ENCODE peak calls at places on chromosomes 12 and 14, in four cellular contexts. One of them, this sample, is unnamed.
A peak's percentile ranks its signal among the peaks of the same experiment; 100 is the strongest.

GRCh38 chr14:81406863-81407262 is 6.7 kb upstream of the STON2 start:
- DNase-seq in heart left ventricle: no peak
- DNase-seq in thoracic aorta: no peak
- DNase-seq in CD8-positive, alpha-beta memory T cell: no peak
- DNase-seq in this sample: peak; percentile 67

GRCh38 chr14:106129274-106129673 is 602.9 kb downstream of the TMEM121 start:
- DNase-seq in thoracic aorta: no peak
- DNase-seq in CD8-positive, alpha-beta memory T cell: no peak
- DNase-seq in heart left ventricle: no peak
- DNase-seq in this sample: no peak

GRCh38 chr12:53258541-53259539 is 9.3 kb upstream of the ESPL1 start:
- DNase-seq in thoracic aorta: no peak
- DNase-seq in CD8-positive, alpha-beta memory T cell: no peak
- DNase-seq in heart left ventricle: no peak
- DNase-seq in this sample: no peak

GRCh38 chr14:104881369-104881979 is 16.4 kb downstream of the CEP170B start:
- DNase-seq in CD8-positive, alpha-beta memory T cell: peak; percentile 38
- DNase-seq in thoracic aorta: no peak
- DNase-seq in heart left ventricle: peak; percentile 41
- DNase-seq in this sample: no peak

GRCh38 chr14:71209888-71210287 is 302.6 kb downstream of the PCNX1 start:
- DNase-seq in thoracic aorta: no peak
- DNase-seq in heart left ventricle: no peak
- DNase-seq in CD8-positive, alpha-beta memory T cell: no peak
- DNase-seq in this sample: no peak

GRCh38 chr14:64766430-64767151 is 62.4 kb downstream of the PLEKHG3 start:
- DNase-seq in thoracic aorta: no peak
- DNase-seq in CD8-positive, alpha-beta memory T cell: peak; percentile 38
- DNase-seq in heart left ventricle: no peak
- DNase-seq in this sample: no peak

GRCh38 chr14:33210304-33210703 is 271.6 kb downstream of the NPAS3 start:
- DNase-seq in thoracic aorta: no peak
- DNase-seq in CD8-positive, alpha-beta memory T cell: no peak
- DNase-seq in heart left ventricle: no peak
- DNase-seq in this sample: no peak

GRCh38 chr14:99946652-99947489 is 118.4 kb upstream of the EVL start:
- DNase-seq in heart left ventricle: no peak
- DNase-seq in thoracic aorta: no peak
- DNase-seq in CD8-positive, alpha-beta memory T cell: peak; percentile 61
- DNase-seq in this sample: no peak

GRCh38 chr12:29634057-29634456 is 136.6 kb upstream of the OVCH1 start:
- DNase-seq in heart left ventricle: no peak
- DNase-seq in CD8-positive, alpha-beta memory T cell: no peak
- DNase-seq in thoracic aorta: no peak
- DNase-seq in this sample: no peak

GRCh38 chr12:21666722-21667121 is 9.1 kb upstream of the LDHB start:
- DNase-seq in heart left ventricle: no peak
- DNase-seq in CD8-positive, alpha-beta memory T cell: no peak
- DNase-seq in thoracic aorta: no peak
- DNase-seq in this sample: no peak

GRCh38 chr14:23121401-23121800 is 2.3 kb upstream of the CEBPE start:
- DNase-seq in heart left ventricle: peak; percentile 50
- DNase-seq in thoracic aorta: no peak
- DNase-seq in CD8-positive, alpha-beta memory T cell: no peak
- DNase-seq in this sample: no peak

GRCh38 chr12:80282761-80283160 is 161.3 kb upstream of the PTPRQ start:
- DNase-seq in heart left ventricle: no peak
- DNase-seq in thoracic aorta: no peak
- DNase-seq in CD8-positive, alpha-beta memory T cell: no peak
- DNase-seq in this sample: no peak

GRCh38 chr14:76742961-76743360 is 18.3 kb upstream of the VASH1 start:
- DNase-seq in heart left ventricle: no peak
- DNase-seq in thoracic aorta: no peak
- DNase-seq in CD8-positive, alpha-beta memory T cell: no peak
- DNase-seq in this sample: no peak

GRCh38 chr14:96811265-96811664 is 14.1 kb downstream of the VRK1 start:
- DNase-seq in thoracic aorta: no peak
- DNase-seq in CD8-positive, alpha-beta memory T cell: no peak
- DNase-seq in heart left ventricle: no peak
- DNase-seq in this sample: no peak

GRCh38 chr14:21014761-21015190 is 10.1 kb downstream of the NDRG2 start:
- DNase-seq in thoracic aorta: peak; percentile 47
- DNase-seq in heart left ventricle: peak; percentile 84
- DNase-seq in CD8-positive, alpha-beta memory T cell: peak; percentile 86
- DNase-seq in this sample: peak; percentile 84

GRCh38 chr12:10170199-10170598 is 1.7 kb downstream of the OLR1 start:
- DNase-seq in thoracic aorta: no peak
- DNase-seq in CD8-positive, alpha-beta memory T cell: no peak
- DNase-seq in heart left ventricle: no peak
- DNase-seq in this sample: no peak

GRCh38 chr14:54606178-54606577 is 39.2 kb downstream of the SAMD4A start:
- DNase-seq in thoracic aorta: no peak
- DNase-seq in CD8-positive, alpha-beta memory T cell: no peak
- DNase-seq in heart left ventricle: peak; percentile 83
- DNase-seq in this sample: peak; percentile 7

DNA sequence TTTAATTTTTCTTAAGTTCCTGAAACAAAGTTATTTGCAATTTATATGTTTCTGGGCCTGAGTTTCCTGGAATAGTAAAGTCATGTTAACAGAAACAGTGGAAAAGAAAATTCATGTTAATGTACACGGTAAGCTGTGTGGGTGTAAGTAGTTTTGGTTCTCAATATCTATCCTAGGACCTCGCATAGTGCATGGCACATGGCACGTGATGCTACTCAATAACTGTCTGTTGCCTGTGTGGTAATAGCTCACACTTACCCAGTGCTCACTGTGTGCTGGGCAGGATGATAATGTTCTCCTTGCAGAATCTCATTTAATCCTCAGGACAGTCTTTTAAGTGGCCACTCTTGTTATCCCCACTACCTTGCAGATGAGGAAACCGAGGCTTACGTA is 100.7 kb downstream of the DUSP16 start:
- DNase-seq in heart left ventricle: no peak
- DNase-seq in thoracic aorta: no peak
- DNase-seq in CD8-positive, alpha-beta memory T cell: no peak
- DNase-seq in this sample: no peak
- H3K27ac ChIP-seq in heart left ventricle: no peak overlapping the region
- H3K27ac ChIP-seq in thoracic aorta: no peak overlapping the region
- H3K27ac ChIP-seq in CD8-positive, alpha-beta memory T cell: no peak overlapping the region
- H3K27ac ChIP-seq in this sample: no peak overlapping the region

DNA sequence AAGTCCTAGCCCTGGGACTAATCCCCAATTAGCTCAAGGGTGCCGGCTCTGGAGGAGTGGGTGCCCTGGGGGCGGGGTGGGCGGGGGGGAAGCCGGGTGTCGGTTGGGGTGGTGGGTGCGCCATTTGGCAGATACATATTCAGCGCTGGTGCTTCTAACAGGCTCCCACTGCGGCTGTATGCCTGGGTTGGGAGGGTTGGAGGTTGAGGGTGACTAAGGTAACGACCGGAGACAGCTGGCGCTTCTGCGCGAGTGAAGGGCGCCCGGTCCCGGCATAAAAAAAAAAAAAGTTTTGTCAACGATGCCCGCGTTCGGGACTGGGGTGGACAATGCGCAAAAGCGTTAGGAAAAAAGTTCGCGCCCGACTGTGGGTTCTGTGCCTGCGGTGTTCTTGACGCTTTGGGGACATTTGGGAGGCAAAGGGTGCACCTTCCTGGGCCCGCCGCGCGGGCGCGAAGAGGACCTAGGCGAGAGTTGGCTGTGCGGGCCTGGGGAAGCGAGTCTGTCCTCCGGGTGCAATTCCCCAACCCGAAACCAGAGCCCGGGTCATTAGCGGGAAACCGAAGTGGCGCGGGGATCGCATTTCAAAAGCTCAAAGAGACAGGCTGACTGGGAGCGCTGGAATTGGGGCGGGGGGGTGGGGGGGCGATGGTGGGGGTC is 19.2 kb downstream of the TBX3 start:
- DNase-seq in thoracic aorta: no peak
- DNase-seq in heart left ventricle: no peak
- DNase-seq in CD8-positive, alpha-beta memory T cell: no peak
- DNase-seq in this sample: peak; percentile 56
- H3K4me1 ChIP-seq in thoracic aorta: peaks cover 12% of the 10 kb centered on the region
- H3K4me1 ChIP-seq in heart left ventricle: peaks cover 26% of the 10 kb centered on the region
- H3K4me1 ChIP-seq in CD8-positive, alpha-beta memory T cell: no peaks in the 10 kb centered on the region
- H3K4me1 ChIP-seq in this sample: peaks cover 25% of the 10 kb centered on the region

DNA sequence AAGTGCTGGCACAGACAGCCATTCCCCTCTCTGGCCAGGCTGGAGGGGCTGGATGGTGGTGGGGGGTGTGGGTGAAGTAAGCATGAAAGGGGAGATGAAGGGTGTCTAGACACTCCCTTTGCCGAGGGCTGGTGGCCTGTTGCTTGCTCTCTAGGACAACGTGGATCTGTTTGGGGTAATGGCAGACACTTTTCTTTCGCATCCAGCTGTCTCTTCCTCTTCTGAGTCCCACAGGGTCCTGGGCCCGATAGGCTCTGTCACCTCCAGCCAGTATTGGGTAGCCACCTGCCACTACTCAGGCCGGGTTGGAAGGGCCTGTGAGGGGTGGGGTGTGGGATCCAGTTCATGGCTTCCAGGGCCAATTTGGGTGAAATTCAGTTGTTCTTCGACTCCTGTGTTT is 218.1 kb downstream of the CACNA1C start:
- DNase-seq in heart left ventricle: no peak
- DNase-seq in thoracic aorta: no peak
- DNase-seq in CD8-positive, alpha-beta memory T cell: no peak
- DNase-seq in this sample: no peak
- H3K27ac ChIP-seq in heart left ventricle: no peak overlapping the region
- H3K27ac ChIP-seq in thoracic aorta: peak overlapping the region; percentile 86
- H3K27ac ChIP-seq in CD8-positive, alpha-beta memory T cell: no peak overlapping the region
- H3K27ac ChIP-seq in this sample: no peak overlapping the region

DNA sequence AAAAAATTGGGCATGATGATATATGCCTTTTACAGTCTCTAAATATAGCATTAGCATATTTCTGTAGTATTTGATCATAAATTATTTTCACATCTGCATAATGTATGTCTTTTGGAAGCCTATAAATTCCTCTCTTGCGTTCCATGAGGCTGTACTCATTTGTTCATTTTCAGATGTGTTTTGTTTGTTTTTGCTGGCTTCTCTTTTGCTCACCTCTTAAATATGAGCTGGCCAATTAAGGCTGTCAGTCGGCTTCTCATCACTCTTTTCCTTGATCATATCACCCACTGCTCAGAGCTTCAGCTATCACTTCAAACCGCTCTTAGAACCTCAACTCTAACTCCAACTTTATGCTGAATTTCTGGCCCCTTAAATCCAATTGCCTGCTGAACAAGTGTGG is 6.6 kb downstream of the TMEM263 start:
- DNase-seq in CD8-positive, alpha-beta memory T cell: no peak
- DNase-seq in heart left ventricle: no peak
- DNase-seq in thoracic aorta: no peak
- DNase-seq in this sample: no peak
- H3K4me1 ChIP-seq in CD8-positive, alpha-beta memory T cell: peaks cover 16% of the 10 kb centered on the region
- H3K4me1 ChIP-seq in heart left ventricle: peaks cover 47% of the 10 kb centered on the region
- H3K4me1 ChIP-seq in thoracic aorta: peaks cover 49% of the 10 kb centered on the region
- H3K4me1 ChIP-seq in this sample: peaks cover 27% of the 10 kb centered on the region

GRCh38 chr14:95262511-95262891 is 57.2 kb downstream of the CLMN start:
- DNase-seq in heart left ventricle: no peak
- DNase-seq in thoracic aorta: no peak
- DNase-seq in CD8-positive, alpha-beta memory T cell: no peak
- DNase-seq in this sample: no peak

GRCh38 chr14:95260537-95261440 is 58.9 kb downstream of the CLMN start:
- DNase-seq in thoracic aorta: no peak
- DNase-seq in CD8-positive, alpha-beta memory T cell: no peak
- DNase-seq in heart left ventricle: no peak
- DNase-seq in this sample: no peak

GRCh38 chr14:95263527-95264231 is 56.0 kb downstream of the CLMN start:
- DNase-seq in thoracic aorta: no peak
- DNase-seq in CD8-positive, alpha-beta memory T cell: no peak
- DNase-seq in heart left ventricle: no peak
- DNase-seq in this sample: no peak

GRCh38 chr14:95264271-95264973 is 55.3 kb downstream of the CLMN start:
- DNase-seq in heart left ventricle: no peak
- DNase-seq in thoracic aorta: no peak
- DNase-seq in CD8-positive, alpha-beta memory T cell: no peak
- DNase-seq in this sample: no peak

GRCh38 chr14:95261616-95262510 is 57.8 kb downstream of the CLMN start:
- DNase-seq in heart left ventricle: no peak
- DNase-seq in CD8-positive, alpha-beta memory T cell: no peak
- DNase-seq in thoracic aorta: no peak
- DNase-seq in this sample: peak; percentile 90
- H3K27ac ChIP-seq in heart left ventricle: peak overlapping the region; percentile 39
- H3K27ac ChIP-seq in CD8-positive, alpha-beta memory T cell: no peak overlapping the region
- H3K27ac ChIP-seq in thoracic aorta: no peak overlapping the region
- H3K27ac ChIP-seq in this sample: peak overlapping the region; percentile 55

GRCh38 chr12:11824736-11825135 is 175.3 kb downstream of the ETV6 start:
- DNase-seq in heart left ventricle: no peak
- DNase-seq in thoracic aorta: no peak
- DNase-seq in CD8-positive, alpha-beta memory T cell: no peak
- DNase-seq in this sample: no peak
- H3K4me1 ChIP-seq in heart left ventricle: peaks cover 37% of the 10 kb centered on the region
- H3K4me1 ChIP-seq in thoracic aorta: peaks cover 72% of the 10 kb centered on the region
- H3K4me1 ChIP-seq in CD8-positive, alpha-beta memory T cell: peaks cover 10% of the 10 kb centered on the region
- H3K4me1 ChIP-seq in this sample: peaks cover 44% of the 10 kb centered on the region

DNA sequence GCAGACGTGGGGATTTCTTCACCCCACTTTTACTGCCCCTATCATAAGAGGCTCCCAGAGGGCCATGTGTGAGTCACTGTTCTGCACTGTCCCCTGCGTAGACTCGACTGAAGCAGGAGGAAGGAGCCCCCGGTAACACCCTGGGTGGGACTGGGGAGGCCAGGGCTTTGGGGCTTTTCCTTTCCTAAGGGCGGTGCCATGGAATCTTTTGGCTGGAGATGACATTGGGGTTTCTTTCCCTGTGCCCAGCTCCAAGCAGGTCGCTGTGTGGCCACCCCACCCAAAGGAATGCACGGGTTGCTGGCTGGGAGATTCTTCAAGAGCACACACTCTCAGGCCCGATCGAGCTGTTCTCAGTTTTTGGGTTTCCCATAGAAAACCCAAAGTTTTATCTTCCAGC is 62.3 kb upstream of the RIN3 start:
- DNase-seq in thoracic aorta: no peak
- DNase-seq in heart left ventricle: no peak
- DNase-seq in CD8-positive, alpha-beta memory T cell: no peak
- DNase-seq in this sample: no peak
- H3K27ac ChIP-seq in thoracic aorta: no peak overlapping the region
- H3K27ac ChIP-seq in heart left ventricle: peak overlapping the region; percentile 49
- H3K27ac ChIP-seq in CD8-positive, alpha-beta memory T cell: no peak overlapping the region
- H3K27ac ChIP-seq in this sample: no peak overlapping the region

DNA sequence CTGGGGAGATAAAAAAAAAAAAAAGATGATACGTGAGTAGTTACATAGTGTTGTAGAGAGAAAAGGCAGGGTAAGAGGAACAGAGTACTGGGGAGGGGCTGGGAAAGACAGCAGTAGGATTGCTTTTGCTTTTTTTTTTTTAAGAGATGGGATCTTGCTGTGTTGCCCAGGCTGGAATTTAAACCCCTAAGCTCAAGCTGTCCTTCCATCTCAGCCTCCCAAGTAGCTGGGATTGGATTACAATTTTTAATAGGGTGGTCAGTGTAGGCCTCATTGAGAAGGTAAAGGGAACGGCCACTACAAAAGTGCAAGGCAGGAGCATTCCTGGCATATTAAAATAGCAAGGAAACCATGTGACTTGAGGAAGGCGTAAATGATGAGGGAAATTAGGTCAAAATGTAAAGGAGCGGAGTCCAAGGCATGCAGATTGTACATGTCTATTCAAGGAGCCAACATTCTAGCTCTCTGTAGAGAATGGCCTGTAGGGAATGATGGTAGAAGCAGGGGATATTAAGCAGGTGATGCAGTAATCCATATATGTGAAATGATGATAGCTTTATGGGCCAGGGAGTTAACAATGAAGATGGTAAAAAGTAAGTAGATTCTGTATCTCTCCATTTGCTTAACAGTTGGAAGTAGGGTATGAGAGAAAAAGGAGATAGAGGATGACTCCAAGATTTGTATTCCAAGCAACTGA is 33.2 kb downstream of the ARHGAP5 start:
- DNase-seq in thoracic aorta: no peak
- DNase-seq in CD8-positive, alpha-beta memory T cell: no peak
- DNase-seq in heart left ventricle: no peak
- DNase-seq in this sample: no peak
- H3K4me1 ChIP-seq in thoracic aorta: peaks cover 13% of the 10 kb centered on the region
- H3K4me1 ChIP-seq in CD8-positive, alpha-beta memory T cell: no peaks in the 10 kb centered on the region
- H3K4me1 ChIP-seq in heart left ventricle: peaks cover 52% of the 10 kb centered on the region
- H3K4me1 ChIP-seq in this sample: no peaks in the 10 kb centered on the region

GRCh38 chr12:51023625-51024395 is 2.4 kb downstream of the SLC11A2 start:
- DNase-seq in thoracic aorta: no peak
- DNase-seq in CD8-positive, alpha-beta memory T cell: no peak
- DNase-seq in heart left ventricle: no peak
- DNase-seq in this sample: peak; percentile 52
- H3K27ac ChIP-seq in thoracic aorta: peak overlapping the region; percentile 95
- H3K27ac ChIP-seq in CD8-positive, alpha-beta memory T cell: peak overlapping the region; percentile 70
- H3K27ac ChIP-seq in heart left ventricle: peak overlapping the region; percentile 73
- H3K27ac ChIP-seq in this sample: peak overlapping the region; percentile 99